ENCODE peak calls at places on chromosomes 12 and 14, in ten cellular contexts. O, K, I, D, G, Q, C, H, W and E are unnamed samples. For H3K9me3 and H3K36me3, the result is how much of the 10 kb centered on the place peaks cover.

GRCh38 chr12:104374806-104375205 is 71.3 kb downstream of the EID3 start:
- DNase-seq in K (no peak), H (no peak), O (no peak), Q (no peak), G (no peak), C (no peak), W (no peak), D (no peak), I (no peak), E (no peak)

GRCh38 chr12:88299567-88300101 is 157.5 kb downstream of the TMTC3 start:
- DNase-seq in D (peak), K (peak), H (peak), Q (peak), O (no peak), C (no peak), G (no peak), W (no peak), I (no peak), E (no peak)

GRCh38 chr14:81305743-81306142 is 85.0 kb upstream of the GTF2A1 start:
- DNase-seq in W (no peak), I (no peak), O (no peak), G (no peak), K (no peak), C (no peak), H (no peak), Q (no peak), D (no peak), E (no peak)

GRCh38 chr14:35944847-35945246 is 118.7 kb downstream of the BRMS1L start:
- DNase-seq in W (no peak), C (peak), O (no peak), K (no peak), D (peak), H (no peak), I (no peak), G (no peak), Q (peak), E (no peak)

GRCh38 chr12:39610626-39611025 is 9.0 kb downstream of the ABCD2 start:
- DNase-seq in G (no peak), K (no peak), H (no peak), Q (no peak), W (no peak), I (no peak), D (no peak), C (no peak), O (no peak), E (no peak)

GRCh38 chr14:72291908-72292688 is 359.9 kb downstream of the RGS6 start:
- DNase-seq in W (no peak), C (peak), G (peak), O (no peak), I (no peak), K (peak), H (peak), D (no peak), Q (peak), E (no peak)

GRCh38 chr14:51283402-51283825 is 43.4 kb downstream of the TMX1 start:
- DNase-seq in I (no peak), O (no peak), C (peak), H (peak), W (no peak), G (no peak), D (peak), Q (peak), K (peak), E (no peak)

GRCh38 chr12:19222566-19222965 is 93.0 kb downstream of the PLEKHA5 start:
- DNase-seq in O (no peak), K (no peak), C (no peak), W (no peak), G (no peak), D (no peak), H (peak), Q (no peak), I (no peak), E (no peak)

GRCh38 chr14:29743566-29743965 is 184.1 kb downstream of the PRKD1 start:
- DNase-seq in H (no peak), C (no peak), I (no peak), Q (no peak), K (no peak), W (no peak), D (no peak), O (no peak), G (no peak), E (no peak)

GRCh38 chr12:111155521-111155920 is 213.4 kb downstream of the PHETA1 start:
- DNase-seq in K (no peak), G (no peak), H (no peak), I (no peak), W (no peak), D (no peak), Q (no peak), O (no peak), C (no peak), E (no peak)

GRCh38 chr12:47812797-47813490 is 6.8 kb downstream of the HDAC7 start:
- DNase-seq in I (peak), O (peak), D (peak), G (peak), W (peak), C (peak), Q (peak), H (peak), K (peak), E (peak)

GRCh38 chr14:99687284-99688209 is 3.4 kb downstream of the CYP46A1 start:
- DNase-seq in W (no peak), I (peak), K (no peak), O (no peak), H (no peak), D (peak), G (no peak), C (peak), Q (peak), E (no peak)

GRCh38 chr14:73674986-73675385 is 30.2 kb downstream of the DNAL1 start:
- DNase-seq in O (no peak), Q (peak), W (no peak), K (no peak), H (no peak), I (no peak), G (no peak), D (no peak), C (no peak), E (no peak)

GRCh38 chr12:98438826-98439225 is 76.6 kb upstream of the TMPO start:
- DNase-seq in K (peak), G (no peak), H (peak), D (no peak), I (no peak), Q (no peak), W (no peak), C (no peak), O (no peak), E (no peak)

GRCh38 chr14:32967421-32967820 is 28.7 kb downstream of the NPAS3 start:
- DNase-seq in O (no peak), K (no peak), W (no peak), H (no peak), I (no peak), Q (no peak), C (no peak), D (no peak), G (no peak), E (no peak)

GRCh38 chr12:48542300-48542928 is 17.0 kb downstream of the OR8S1 start:
- DNase-seq in W (peak), G (no peak), C (peak), I (no peak), Q (peak), H (peak), O (peak), K (peak), D (peak), E (no peak)

GRCh38 chr14:103863245-103863644 is 15.9 kb upstream of the PPP1R13B start:
- DNase-seq in H (no peak), W (no peak), I (no peak), O (no peak), Q (no peak), G (no peak), K (no peak), D (no peak), C (no peak), E (no peak)

GRCh38 chr14:93832665-93833064 is 44.4 kb upstream of the PRIMA1 start:
- DNase-seq in I (peak), G (peak), Q (no peak), O (peak), D (no peak), K (no peak), C (no peak), H (no peak), W (no peak), E (peak)

GRCh38 chr14:68733086-68733621 is 59.7 kb downstream of the ZFP36L1 start:
- DNase-seq in K (peak), C (no peak), G (peak), W (no peak), H (no peak), O (no peak), Q (no peak), I (no peak), D (no peak), E (no peak)

GRCh38 chr12:93115646-93116045 is 186.6 kb upstream of the EEA1 start:
- DNase-seq in H (no peak), W (no peak), G (peak), O (no peak), D (no peak), K (peak), I (no peak), Q (no peak), C (no peak), E (peak)

GRCh38 chr12:120397827-120398563 is 29.0 kb upstream of the MSI1 start:
- DNase-seq in K (no peak), O (peak), Q (no peak), H (no peak), I (peak), W (no peak), G (no peak), C (peak), D (no peak), E (no peak)

GRCh38 chr14:60506985-60507829 is 1.7 kb upstream of the SIX6 start:
- DNase-seq in I (no peak), Q (no peak), O (no peak), H (no peak), D (no peak), K (no peak), G (no peak), C (peak), W (no peak), E (no peak)

GRCh38 chr12:75564398-75564797 is 53.0 kb upstream of the KRR1 start:
- DNase-seq in Q (no peak), D (no peak), H (peak), K (peak), I (no peak), O (no peak), W (no peak), C (no peak), G (no peak), E (no peak)

GRCh38 chr14:88516742-88517418 is 37.9 kb downstream of the PTPN21 start:
- DNase-seq in H (no peak), C (peak), O (no peak), D (no peak), W (no peak), I (no peak), K (no peak), Q (no peak), G (no peak), E (no peak)

GRCh38 chr14:23121401-23121800 is 2.3 kb upstream of the CEBPE start:
- DNase-seq in D (no peak), Q (peak), G (peak), I (no peak), K (peak), C (peak), H (peak), O (peak), W (no peak), E (no peak)

GRCh38 chr14:63564318-63564717 is 21.1 kb upstream of the PPP2R5E start:
- DNase-seq in O (no peak), G (no peak), I (no peak), W (no peak), K (peak), H (peak), D (peak), Q (peak), C (no peak), E (peak)

GRCh38 chr14:92143962-92144361 is 22.2 kb downstream of the CPSF2 start:
- DNase-seq in C (no peak), D (no peak), G (no peak), O (no peak), H (no peak), I (no peak), W (no peak), Q (no peak), K (no peak), E (no peak)

GRCh38 chr12:58925111-58925732 is 4.9 kb upstream of the LRIG3 start:
- DNase-seq in K (peak), Q (no peak), G (no peak), C (no peak), D (no peak), I (no peak), H (no peak), W (no peak), O (no peak), E (no peak)

GRCh38 chr14:95953111-95953724 is 76.6 kb downstream of the TUNAR start:
- DNase-seq in G (no peak), C (peak), W (no peak), K (no peak), I (no peak), Q (no peak), H (peak), O (no peak), D (no peak), E (no peak)

GRCh38 chr12:102958073-102958829 is 777 bp downstream of the ASCL1 start:
- DNase-seq in I (no peak), Q (no peak), G (no peak), D (no peak), H (peak), O (peak), W (no peak), K (peak), C (peak), E (no peak)

GRCh38 chr14:40847496-40847895 is 759.2 kb upstream of the LRFN5 start:
- DNase-seq in Q (peak), W (no peak), D (no peak), C (no peak), H (no peak), I (no peak), O (no peak), G (no peak), K (no peak), E (no peak)
- H3K9me3 ChIP-seq in Q (under half), W (under half), D (under half), C (under half), H (under half), I (under half), O (under half), G (under half), K (under half), E (under half)

DNA sequence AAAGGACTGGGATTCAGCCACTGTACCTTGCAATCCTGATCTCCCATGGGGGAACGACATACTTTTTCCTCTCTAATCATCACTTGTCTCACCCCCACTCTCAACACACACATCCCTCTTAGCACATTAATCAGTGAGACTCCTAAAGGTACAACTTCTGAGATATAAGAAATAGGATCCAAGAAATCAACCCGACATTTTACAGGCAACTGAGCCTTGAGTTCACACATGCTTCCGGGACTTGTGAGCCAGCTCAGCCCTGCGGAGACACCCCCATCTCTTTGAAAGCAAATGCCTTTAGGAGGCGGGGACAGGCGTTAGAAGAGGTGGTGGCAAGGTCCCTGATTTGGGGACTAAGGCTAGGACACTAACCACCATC is 1.3 kb downstream of the MAP3K9 start:
- DNase-seq in W (peak), O (no peak), K (no peak), C (peak), I (no peak), Q (peak), H (no peak), G (no peak), D (peak), E (no peak)
- H3K4me3 ChIP-seq in W (peak), O (peak), K (peak), C (peak), I (peak), Q (peak), H (no peak), G (peak), D (peak), E (peak)

DNA sequence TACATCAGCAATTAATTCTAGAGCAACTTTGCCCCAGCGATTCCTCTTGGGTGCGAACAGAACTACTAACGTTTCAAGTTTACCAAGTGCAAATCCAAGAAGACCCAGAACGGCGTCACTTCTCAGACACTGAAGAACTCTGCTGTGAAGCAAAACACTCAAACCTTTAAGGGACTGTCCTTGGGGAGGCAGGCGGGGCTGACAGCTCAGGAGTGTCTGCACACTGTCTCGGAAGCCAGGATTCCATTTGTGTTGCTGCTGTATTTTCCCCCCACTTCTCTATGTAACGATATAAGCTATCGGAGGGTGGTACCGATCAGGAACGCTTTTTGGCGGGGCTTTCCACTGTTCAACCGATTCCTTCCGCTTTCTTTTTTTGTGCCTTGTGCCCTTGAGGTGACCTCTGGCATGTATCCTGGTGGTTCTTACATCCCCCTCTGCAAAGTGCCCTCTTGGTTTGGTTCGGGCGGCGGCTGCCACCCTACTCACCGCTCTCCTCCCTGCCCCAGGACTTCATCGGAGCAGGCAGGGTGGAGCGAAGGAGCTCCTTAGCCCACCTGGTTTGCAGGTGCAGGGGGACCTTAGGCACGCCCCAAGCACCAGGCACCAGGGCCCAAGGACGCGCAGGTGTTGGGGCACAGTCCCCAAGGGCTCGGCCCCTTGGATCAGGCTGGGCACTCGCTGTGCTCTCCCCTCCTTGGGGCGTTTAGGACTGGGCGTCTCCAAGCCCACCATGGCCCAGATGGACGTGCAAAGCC is 19.2 kb upstream of the MLXIP start:
- DNase-seq in D (no peak), G (no peak), I (no peak), H (no peak), C (no peak), W (no peak), Q (no peak), O (no peak), K (no peak), E (no peak)
- H3K36me3 ChIP-seq in D (under half), G (half or more), I (under half), H (under half), C (under half), W (under half), Q (under half), O (under half), K (under half), E (under half)

GRCh38 chr12:133057446-133057845 is 20.1 kb downstream of the ZNF84 start:
- DNase-seq in K (no peak), G (no peak), Q (no peak), C (no peak), H (peak), I (no peak), W (no peak), O (no peak), D (no peak), E (no peak)

GRCh38 chr12:133061954-133062353 is 18.8 kb upstream of the ZNF140 start:
- DNase-seq in K (no peak), H (no peak), C (no peak), O (no peak), W (no peak), D (no peak), I (no peak), Q (no peak), G (no peak), E (no peak)

GRCh38 chr12:133063556-133063955 is 17.2 kb upstream of the ZNF140 start:
- DNase-seq in K (no peak), Q (no peak), I (no peak), C (no peak), D (no peak), O (no peak), H (no peak), G (no peak), W (no peak), E (no peak)

DNA sequence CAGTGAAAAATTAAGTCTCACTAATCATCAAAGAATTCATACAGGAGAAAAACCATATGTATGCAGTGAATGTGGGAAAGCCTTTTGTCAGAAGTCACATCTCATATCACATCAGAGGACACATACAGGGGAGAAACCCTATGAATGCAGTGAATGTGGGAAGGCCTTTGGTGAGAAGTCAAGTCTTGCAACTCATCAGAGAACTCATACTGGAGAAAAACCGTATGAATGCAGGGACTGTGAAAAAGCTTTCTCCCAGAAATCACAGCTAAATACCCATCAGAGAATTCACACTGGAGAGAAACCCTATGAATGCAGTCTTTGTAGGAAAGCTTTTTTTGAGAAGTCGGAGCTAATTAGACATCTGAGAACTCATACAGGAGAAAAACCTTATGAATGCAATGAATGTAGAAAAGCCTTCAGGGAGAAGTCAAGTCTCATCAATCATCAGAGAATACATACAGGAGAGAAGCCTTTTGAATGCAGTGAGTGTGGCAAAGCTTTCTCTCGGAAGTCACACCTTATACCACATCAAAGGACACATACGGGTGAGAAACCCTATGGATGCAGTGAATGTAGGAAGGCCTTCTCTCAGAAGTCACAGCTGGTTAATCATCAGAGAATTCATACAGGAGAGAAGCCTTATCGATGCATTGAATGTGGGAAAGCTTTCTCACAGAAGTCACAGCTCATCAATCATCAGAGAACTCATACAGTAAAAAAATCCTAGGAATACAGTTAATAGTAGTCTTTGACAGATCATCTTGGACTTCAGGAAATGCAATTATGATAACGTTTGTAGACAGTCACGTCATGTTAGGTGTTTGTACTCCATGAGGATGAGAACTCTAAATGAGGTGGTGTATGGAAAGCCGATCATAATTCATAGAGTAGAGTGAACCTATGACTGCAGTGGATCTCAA is 21.2 kb downstream of the ZNF84 start:
- DNase-seq in W (no peak), D (no peak), I (no peak), Q (peak), G (no peak), K (no peak), C (no peak), H (peak), O (no peak), E (no peak)
- H3K9me3 ChIP-seq in W (half or more), D (half or more), I (half or more), Q (half or more), G (half or more), K (under half), C (half or more), H (half or more), O (half or more), E (half or more)

DNA sequence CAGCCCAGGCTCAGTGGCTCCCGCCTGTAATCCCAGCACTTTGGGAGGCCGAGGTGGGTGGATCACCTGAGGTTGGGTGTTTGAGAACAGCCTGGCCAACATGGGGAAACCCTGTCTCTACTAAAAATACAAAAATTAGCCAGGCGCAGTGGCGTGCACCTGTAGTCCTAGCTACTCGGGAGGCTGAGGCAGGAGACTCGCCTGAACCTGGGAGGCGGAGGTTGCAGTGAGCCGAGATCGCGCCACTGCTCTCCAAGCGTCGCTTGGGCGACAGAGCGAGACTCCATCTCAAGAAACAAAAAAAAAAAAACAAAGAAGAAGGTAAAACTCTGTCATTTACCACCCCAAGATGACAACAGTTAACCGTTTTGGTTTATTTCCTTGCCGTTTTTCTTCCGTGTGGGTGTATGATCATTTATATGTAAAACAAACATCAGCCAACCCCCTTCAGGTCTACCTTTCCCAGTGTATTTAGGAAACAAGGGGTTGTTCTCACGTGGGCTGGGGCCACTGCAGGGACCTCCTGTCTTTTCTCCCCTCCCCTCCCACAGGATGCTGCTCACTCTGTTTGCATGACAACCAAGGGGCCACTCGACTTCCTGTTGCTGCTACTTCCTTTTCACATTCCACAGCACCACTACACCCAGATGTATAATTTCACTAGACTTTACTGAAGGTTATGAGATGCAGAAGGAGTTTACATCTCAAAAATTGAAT is 13.6 kb downstream of the TTC9 start:
- DNase-seq in D (no peak), C (no peak), I (no peak), Q (no peak), O (no peak), H (no peak), W (peak), G (no peak), K (no peak), E (no peak)
- H3K4me3 ChIP-seq in D (no peak), C (no peak), I (no peak), Q (no peak), O (no peak), H (no peak), W (peak), G (no peak), K (no peak), E (no peak)